ENCODE peak calls at places on chromosomes 5 and 9, in five cellular contexts. W is astrocyte, A is upper lobe of right lung, P is foreskin keratinocyte, J is pancreas. N is an unnamed sample.

GRCh38 chr9:93302586-93303257 is 118.8 kb downstream of the WNK2 start:
- DNase-seq in W (peak; percentile 26), P (no peak), A (peak; percentile 73), J (peak; percentile 57), N (peak; percentile 63)

GRCh38 chr5:91332267-91333044 is 50.7 kb downstream of the ARRDC3 start:
- DNase-seq in W (peak; percentile 84), J (no peak), P (no peak), A (no peak), N (no peak)

GRCh38 chr5:95891499-95891898 is 69.0 kb upstream of the GLRX start:
- DNase-seq in P (no peak), J (no peak), A (no peak), W (no peak), N (no peak)

GRCh38 chr5:139014726-139015125 is 139.6 kb upstream of the LRRTM2 start:
- DNase-seq in J (no peak), P (peak; percentile 23), A (no peak), W (peak; percentile 88), N (no peak)

GRCh38 chr5:8993031-8993430 is 552.8 kb downstream of the SEMA5A start:
- DNase-seq in W (no peak), P (no peak), J (no peak), A (no peak), N (no peak)

GRCh38 chr5:154198611-154199230 is 8.2 kb downstream of the GALNT10 start:
- DNase-seq in P (peak; percentile 58), W (peak; percentile 94), A (no peak), J (no peak), N (no peak)

GRCh38 chr9:131833906-131834305 is 94.0 kb upstream of the RAPGEF1 start:
- DNase-seq in A (no peak), J (no peak), P (peak; percentile 22), W (peak; percentile 15), N (no peak)

GRCh38 chr5:15021286-15022046 is 149.9 kb upstream of the ANKH start:
- DNase-seq in P (no peak), A (no peak), W (peak; percentile 89), J (no peak), N (no peak)

GRCh38 chr5:53936481-53937352 is 373.7 kb downstream of the ARL15 start:
- DNase-seq in W (no peak), A (no peak), J (no peak), P (no peak), N (peak; percentile 30)

GRCh38 chr5:162323471-162323870 is 255.9 kb downstream of the GABRG2 start:
- DNase-seq in J (no peak), A (no peak), P (no peak), W (no peak), N (no peak)

GRCh38 chr5:86679529-86679928 is 61.8 kb downstream of the COX7C start:
- DNase-seq in A (no peak), W (peak; percentile 93), J (peak; percentile 70), P (peak; percentile 21), N (peak; percentile 68)
- TF ChIP-seq CTCF in A (peak; percentile 55), W (peak; percentile 67), J (peak; percentile 53), P (peak; percentile 70), N (peak; percentile 68)

GRCh38 chr9:136051568-136052432 is 43.3 kb downstream of the NACC2 start:
- DNase-seq in P (peak; percentile 95), J (peak; percentile 73), W (peak; percentile 90), A (peak; percentile 82), N (peak; percentile 78)

GRCh38 chr9:136052433-136052880 is 42.6 kb downstream of the NACC2 start:
- DNase-seq in J (peak; percentile 44), A (peak; percentile 74), P (no peak), W (no peak), N (no peak)

GRCh38 chr9:136054146-136054545 is 40.9 kb downstream of the NACC2 start:
- DNase-seq in J (no peak), A (peak; percentile 53), W (no peak), P (no peak), N (no peak)

GRCh38 chr9:136053757-136054142 is 41.3 kb downstream of the NACC2 start:
- DNase-seq in P (no peak), J (no peak), A (peak; percentile 60), W (no peak), N (no peak)

DNA sequence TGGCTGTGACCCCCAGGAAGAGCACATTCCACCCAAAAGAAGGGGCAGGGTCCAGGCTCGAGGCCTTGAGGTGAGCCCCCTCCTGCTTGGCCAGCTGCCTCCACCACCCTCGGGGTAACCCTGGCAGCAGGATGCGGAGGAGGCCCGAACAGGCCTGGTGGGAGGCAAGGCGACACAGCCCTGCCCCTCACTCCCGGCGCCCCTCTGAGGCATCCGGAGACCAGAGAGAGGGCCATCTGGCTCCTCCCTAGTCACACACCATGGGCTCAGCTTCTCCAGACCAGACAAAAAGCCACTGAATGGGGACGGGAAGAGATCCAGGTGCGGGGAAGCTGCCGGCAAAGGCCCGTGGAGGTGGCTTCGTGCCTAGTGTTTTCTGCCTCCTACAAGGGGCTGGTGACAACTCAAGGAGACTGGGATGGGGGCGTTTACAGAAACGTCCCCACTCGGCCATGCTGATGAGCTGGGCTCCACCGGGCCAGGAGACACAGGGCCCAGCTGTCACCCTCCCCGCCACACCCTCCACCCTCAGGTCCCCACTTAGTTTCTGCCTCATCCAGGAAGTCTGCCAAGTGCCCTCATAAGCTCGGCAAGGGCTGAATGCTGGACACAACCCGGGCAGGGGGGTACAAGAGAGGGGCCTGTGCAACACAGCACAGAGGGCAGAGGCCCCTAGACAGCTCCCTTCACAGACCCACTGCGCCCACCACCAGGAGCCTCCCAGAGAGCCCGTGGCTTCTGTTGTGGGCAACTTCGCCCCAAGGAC is 41.9 kb downstream of the NACC2 start:
- DNase-seq in A (peak; percentile 61), W (no peak), P (no peak), J (no peak), N (no peak)
- H3K4me1 ChIP-seq in A (peaks cover 39% of the 10 kb centered on the region), W (peaks cover 36% of the 10 kb centered on the region), P (peaks cover 7% of the 10 kb centered on the region), J (peaks cover 13% of the 10 kb centered on the region), N (no peaks in the 10 kb centered on the region)

GRCh38 chr5:155700333-155700732 is 626.6 kb upstream of the SGCD start:
- DNase-seq in P (no peak), J (no peak), A (no peak), W (no peak), N (no peak)
- TF ChIP-seq CTCF in P (no peak), J (no peak), A (no peak), W (no peak), N (no peak)

GRCh38 chr5:66959668-66960067 is 236.9 kb downstream of the CD180 start:
- DNase-seq in P (peak; percentile 18), J (no peak), A (no peak), W (peak; percentile 26), N (no peak)
- H3K4me1 ChIP-seq in P (peaks cover 13% of the 10 kb centered on the region), J (no peaks in the 10 kb centered on the region), A (peaks cover 6% of the 10 kb centered on the region), W (peaks cover 28% of the 10 kb centered on the region), N (no peaks in the 10 kb centered on the region)

DNA sequence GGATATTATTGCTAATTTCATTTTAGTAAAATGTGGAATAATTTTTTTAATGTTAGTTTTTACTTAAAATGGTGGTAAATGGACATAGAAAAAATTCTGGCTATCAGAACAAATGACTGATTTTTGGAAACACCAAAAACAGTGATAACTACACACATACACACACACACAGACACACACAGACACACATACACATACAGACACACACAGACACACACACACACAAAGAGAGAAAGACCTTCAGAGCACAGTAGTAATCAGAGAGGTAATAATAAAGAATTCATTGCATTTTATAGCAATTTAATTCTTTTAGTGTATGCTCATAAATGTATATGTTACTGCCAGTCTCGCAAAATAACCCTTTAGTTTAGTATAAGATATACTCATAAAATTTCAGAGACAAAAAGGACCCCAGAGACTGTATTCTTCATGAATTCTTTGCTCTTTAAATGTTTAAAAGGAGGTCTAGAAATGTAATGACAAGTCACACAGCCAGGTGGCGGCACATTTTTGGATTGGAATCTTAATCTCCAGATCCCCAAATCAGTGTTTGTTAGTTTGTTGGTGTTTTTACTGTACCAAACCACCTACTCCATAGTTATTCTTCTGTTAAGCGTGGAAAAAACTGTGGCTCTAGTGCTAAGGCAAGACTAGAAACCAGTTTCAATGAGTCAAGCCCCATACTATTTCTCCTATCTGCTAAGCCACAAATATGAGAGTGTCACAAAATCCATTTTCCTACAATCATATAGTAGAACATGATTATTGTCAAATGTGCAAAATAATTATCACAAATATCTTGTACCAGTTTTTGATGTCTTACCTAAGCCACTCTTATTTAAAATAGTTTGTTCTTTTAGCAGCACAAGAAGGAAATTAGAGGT is 109.9 kb downstream of the EDIL3 start:
- DNase-seq in J (no peak), W (no peak), A (no peak), P (no peak), N (no peak)
- TF ChIP-seq CTCF in J (peak; percentile 28), W (peak; percentile 45), A (peak; percentile 55), P (peak; percentile 69), N (peak; percentile 39)

GRCh38 chr5:150580917-150581316 is 59.5 kb upstream of the SYNPO start:
- DNase-seq in W (no peak), J (no peak), A (peak; percentile 18), P (no peak), N (no peak)

GRCh38 chr5:150577378-150577777 is 63.1 kb upstream of the SYNPO start:
- DNase-seq in A (peak; percentile 25), P (no peak), W (no peak), J (no peak), N (no peak)

GRCh38 chr5:150579462-150580400 is 60.7 kb upstream of the SYNPO start:
- DNase-seq in A (peak; percentile 54), J (no peak), W (peak; percentile 47), P (no peak), N (no peak)

GRCh38 chr5:150576449-150576949 is 64.0 kb upstream of the SYNPO start:
- DNase-seq in P (no peak), W (no peak), J (no peak), A (peak; percentile 40), N (no peak)

DNA sequence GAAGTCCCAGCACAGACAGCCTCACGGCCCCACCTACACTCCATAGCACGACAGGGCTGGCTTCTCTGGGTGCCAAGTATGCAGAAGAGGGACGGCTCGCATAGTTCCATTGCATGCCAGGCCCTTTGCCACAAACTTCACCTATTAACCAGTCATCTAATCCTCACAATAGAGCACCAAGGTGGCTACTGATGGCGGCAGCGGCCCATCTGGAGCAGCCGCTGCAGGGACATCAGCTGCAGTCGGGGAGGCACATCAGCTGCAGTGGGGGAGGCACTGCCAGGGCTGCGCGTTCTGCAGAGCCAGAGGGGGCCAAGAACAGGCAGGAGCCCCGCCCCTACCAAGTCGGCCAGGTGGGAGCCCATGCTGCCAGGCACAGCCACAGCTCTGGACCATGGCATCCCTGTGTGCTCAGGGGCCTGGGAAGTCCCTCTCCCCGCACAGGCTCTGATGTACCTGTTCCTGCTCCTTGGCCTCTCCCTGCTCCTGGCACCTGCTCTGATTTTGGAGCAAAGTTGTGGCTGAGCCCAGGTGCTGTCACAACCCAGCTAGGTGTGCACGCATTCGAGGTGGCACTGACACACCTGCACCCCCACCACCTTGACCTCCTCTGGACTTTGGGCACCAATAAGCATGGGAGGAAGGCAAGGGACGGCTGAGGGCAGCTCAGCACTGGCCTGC is 61.5 kb upstream of the SYNPO start:
- DNase-seq in A (peak; percentile 60), J (no peak), W (no peak), P (no peak), N (peak; percentile 48)
- H3K4me1 ChIP-seq in A (peaks cover 9% of the 10 kb centered on the region), J (peaks cover 7% of the 10 kb centered on the region), W (peaks cover 13% of the 10 kb centered on the region), P (no peaks in the 10 kb centered on the region), N (no peaks in the 10 kb centered on the region)

DNA sequence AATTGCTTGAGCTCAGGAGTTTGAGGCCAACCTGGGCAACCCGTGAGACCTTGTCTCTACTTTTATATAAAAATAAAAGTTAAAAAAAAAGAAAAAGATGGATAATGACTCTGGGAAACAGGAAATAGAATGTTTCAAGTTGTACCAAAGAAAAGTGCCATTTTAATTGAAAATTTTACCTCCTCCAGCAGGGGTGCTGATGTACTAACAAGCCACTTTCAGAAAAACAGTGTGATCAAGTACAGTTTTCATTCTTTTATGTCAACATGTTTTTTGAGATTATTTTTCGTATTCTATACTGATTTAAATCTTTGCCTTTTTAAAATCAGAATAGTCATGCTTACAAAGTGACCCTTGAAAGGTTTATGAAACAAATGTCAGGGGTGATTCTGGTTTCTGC is 30.8 kb downstream of the F2R start:
- DNase-seq in A (no peak), P (no peak), W (no peak), J (no peak), N (no peak)
- TF ChIP-seq CTCF in A (no peak), P (peak; percentile 37), W (no peak), J (no peak), N (no peak)

N was measured in tibial artery.